ENCODE peak calls at places on chromosomes 2 and 18, in four cellular contexts. W, L, O and Q are unnamed samples.

GRCh38 chr2:134252092-134252775 is 1.6 kb upstream of the MGAT5 start:
- DNase-seq in O (no peak), L (peak; percentile 80), W (no peak), Q (no peak)

GRCh38 chr2:241818229-241818942 is 9.4 kb downstream of the NEU4 start:
- DNase-seq in W (no peak), L (no peak), O (peak; percentile 9), Q (no peak)

GRCh38 chr2:224930990-224931389 is 111.3 kb downstream of the DOCK10 start:
- DNase-seq in O (no peak), L (no peak), W (no peak), Q (no peak)

GRCh38 chr18:50432915-50433314 is 58.1 kb downstream of the SKA1 start:
- DNase-seq in L (peak; percentile 17), W (no peak), O (no peak), Q (no peak)

GRCh38 chr2:85433511-85434089 is 15.1 kb downstream of the SH2D6 start:
- DNase-seq in W (no peak), L (peak; percentile 95), O (peak; percentile 90), Q (peak; percentile 93)

GRCh38 chr2:106284255-106284654 is 90.2 kb upstream of the UXS1 start:
- DNase-seq in W (no peak), O (no peak), L (no peak), Q (peak; percentile 49)

GRCh38 chr2:203732953-203733510 is 26.6 kb downstream of the CD28 start:
- DNase-seq in O (no peak), L (no peak), W (no peak), Q (no peak)

GRCh38 chr2:31998731-31999383 is 12.0 kb downstream of the MEMO1 start:
- DNase-seq in O (no peak), L (no peak), W (no peak), Q (no peak)

GRCh38 chr2:28142403-28142802 is 250.3 kb upstream of the FOSL2 start:
- DNase-seq in L (peak; percentile 48), O (no peak), W (no peak), Q (no peak)

GRCh38 chr2:19137433-19137832 is 221.0 kb downstream of the OSR1 start:
- DNase-seq in L (no peak), W (no peak), O (no peak), Q (no peak)
- H3K4me1 ChIP-seq in L (peaks cover 15% of the 10 kb centered on the region), W (peaks cover 3% of the 10 kb centered on the region), O (peaks cover 4% of the 10 kb centered on the region), Q (no peaks in the 10 kb centered on the region)

DNA sequence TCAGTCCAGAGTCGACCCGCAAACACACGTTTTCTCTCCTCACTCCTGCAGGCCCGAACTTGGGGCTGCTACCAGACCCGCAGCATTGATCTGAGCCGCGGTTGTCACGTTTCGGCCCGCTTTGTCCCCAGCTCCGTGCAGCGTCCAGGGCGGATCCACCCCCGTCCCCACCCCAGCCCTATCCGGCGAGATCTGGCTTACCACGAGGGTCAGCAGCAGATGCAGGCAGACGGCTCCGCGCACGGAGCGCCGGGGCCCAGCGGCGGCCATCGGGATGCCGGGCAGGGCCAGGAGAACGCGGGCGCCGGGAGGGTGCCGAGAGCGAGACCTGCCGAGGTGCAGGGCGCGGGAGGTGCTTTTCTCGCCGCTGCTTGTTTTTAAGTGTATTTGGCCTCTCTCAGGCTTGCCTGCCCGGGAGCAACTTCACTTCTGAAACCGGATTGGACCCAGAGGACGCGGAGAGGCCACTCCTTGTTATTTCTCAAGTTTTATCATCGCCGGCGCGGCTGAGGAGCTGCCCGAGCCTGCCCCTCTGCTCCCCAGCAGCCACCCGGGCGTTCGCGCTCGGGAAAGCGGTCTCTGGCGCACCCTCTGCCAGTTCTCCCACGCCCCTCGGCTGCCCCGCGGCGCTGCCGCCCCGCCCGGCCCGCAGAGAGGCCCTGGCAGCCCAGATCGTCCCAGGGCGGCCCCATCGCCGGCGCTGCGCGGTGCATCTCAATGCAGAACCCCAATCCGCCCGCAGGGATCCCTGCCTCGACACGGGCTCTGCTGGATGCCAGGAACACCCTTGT is at the start of gene DSC3:
- DNase-seq in O (peak; percentile 13), W (peak; percentile 76), L (no peak), Q (peak; percentile 12)
- H3K4me3 ChIP-seq in O (peak within 1 kb of the TSS; percentile 38), W (peak within 1 kb of the TSS; percentile 40), L (no peak within 1 kb of the TSS), Q (peak within 1 kb of the TSS; percentile 20)

GRCh38 chr2:150473767-150474166 is 13.7 kb downstream of the RND3 start:
- DNase-seq in W (no peak), O (no peak), L (no peak), Q (no peak)
- H3K4me1 ChIP-seq in W (no peaks in the 10 kb centered on the region), O (peaks cover 4% of the 10 kb centered on the region), L (peaks cover 98% of the 10 kb centered on the region), Q (peaks cover 24% of the 10 kb centered on the region)

DNA sequence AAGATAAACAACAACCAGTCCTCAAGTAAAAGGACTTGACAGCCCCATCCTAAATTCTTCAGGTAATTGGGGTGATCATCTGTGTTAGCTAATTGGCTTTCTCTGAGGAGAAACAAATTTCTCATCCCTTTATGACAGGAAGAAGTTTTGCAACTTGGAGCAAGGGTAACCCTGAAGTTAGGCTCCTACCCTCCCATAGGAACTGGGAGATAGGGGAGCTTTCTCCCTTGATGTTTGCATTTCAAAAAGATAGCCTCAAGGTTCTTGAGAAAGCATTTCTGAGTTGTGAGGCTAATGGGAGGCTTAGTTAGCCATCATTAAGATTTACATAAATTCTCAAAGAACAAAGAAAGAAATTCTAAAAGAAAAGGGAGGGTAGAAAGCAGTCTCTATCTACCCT is 95.4 kb downstream of the MAP2 start:
- DNase-seq in O (no peak), W (no peak), L (no peak), Q (no peak)
- H3K4me3 ChIP-seq in O (no peak overlapping the region), W (no peak overlapping the region), L (no peak overlapping the region), Q (no peak overlapping the region)

DNA sequence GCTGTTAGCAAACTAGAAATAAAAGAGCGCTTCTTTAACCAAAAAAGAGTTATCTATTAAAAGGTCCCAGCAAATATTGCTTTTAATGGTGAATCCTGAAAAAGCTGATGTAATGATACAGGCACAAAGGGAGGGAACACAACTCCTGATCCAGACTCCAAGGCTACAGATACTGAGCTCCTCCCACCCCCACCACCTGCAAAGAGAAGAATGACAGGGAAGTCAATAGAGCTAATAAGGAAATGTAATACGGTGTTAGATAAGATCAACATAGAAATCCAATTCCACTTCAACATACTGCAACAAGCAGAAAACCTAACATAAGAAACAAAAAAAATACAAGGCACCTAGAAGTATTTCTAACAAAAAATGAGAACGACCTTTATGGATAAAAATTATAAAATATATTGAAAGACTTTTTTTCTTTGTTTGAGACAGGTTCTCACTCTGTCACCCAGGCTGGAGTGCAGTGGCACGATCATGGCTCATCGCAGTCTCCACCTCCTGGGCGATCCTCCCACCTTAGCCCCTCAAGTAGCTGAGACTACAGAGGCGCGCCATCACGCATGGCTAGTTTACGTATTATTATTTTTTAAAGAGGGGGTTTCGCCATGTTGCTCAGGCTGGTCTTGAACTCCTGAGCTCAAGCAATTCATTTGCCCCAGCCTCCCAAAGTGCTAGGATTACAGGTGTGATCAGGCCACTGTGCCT is 192.2 kb downstream of the HDAC4 start:
- DNase-seq in O (no peak), W (no peak), L (no peak), Q (no peak)
- H3K4me1 ChIP-seq in O (peaks cover 9% of the 10 kb centered on the region), W (peaks cover 2% of the 10 kb centered on the region), L (no peaks in the 10 kb centered on the region), Q (no peaks in the 10 kb centered on the region)

GRCh38 chr18:24983566-24983965 is 368.4 kb downstream of the ZNF521 start:
- DNase-seq in L (no peak), W (no peak), O (no peak), Q (no peak)
- H3K4me3 ChIP-seq in L (no peak overlapping the region), W (no peak overlapping the region), O (no peak overlapping the region), Q (no peak overlapping the region)